ENCODE peak calls at places on chromosomes 4 and X, in seven cellular contexts. W, M, I, D, N, Y and Z are unnamed samples.

GRCh38 chr4:132593717-132594400 is 555.2 kb upstream of the PCDH10 start:
- DNase-seq in W (no peak), N (no peak), Y (no peak), I (no peak), D (no peak), M (no peak), Z (no peak)

GRCh38 chr4:169260217-169260866 is 10.4 kb downstream of the SH3RF1 start:
- DNase-seq in M (no peak), I (no peak), D (no peak), Y (no peak), W (no peak), N (no peak), Z (no peak)

GRCh38 chrX:153877571-153878261 is 8.3 kb downstream of the L1CAM start:
- DNase-seq in M (no peak), N (no peak), D (no peak), W (no peak), Y (no peak), I (no peak), Z (no peak)

GRCh38 chr4:111362891-111363290 is 740.0 kb upstream of the PITX2 start:
- DNase-seq in W (no peak), D (no peak), M (no peak), N (no peak), Y (no peak), I (no peak), Z (no peak)

GRCh38 chr4:102169345-102169744 is 175.9 kb downstream of the SLC39A8 start:
- DNase-seq in M (no peak), Y (no peak), W (no peak), N (peak), D (no peak), I (no peak), Z (no peak)

GRCh38 chr4:89307446-89308160 is at the start of gene GPRIN3:
- DNase-seq in N (peak), M (no peak), D (peak), Y (no peak), I (no peak), W (no peak), Z (no peak)

GRCh38 chrX:48813605-48814004 is 11.7 kb downstream of the HDAC6 start:
- DNase-seq in N (no peak), W (no peak), Y (no peak), M (no peak), I (no peak), D (no peak), Z (peak)

GRCh38 chr4:186190456-186191265 is 706 bp upstream of the CYP4V2 start:
- DNase-seq in M (no peak), D (peak), N (peak), W (no peak), Y (no peak), I (no peak), Z (peak)

GRCh38 chr4:112604590-112604989 is 32.1 kb downstream of the ZGRF1 start:
- DNase-seq in M (peak), W (peak), Y (peak), N (peak), D (peak), I (peak), Z (peak)

GRCh38 chr4:126794363-126794762 is 838.4 kb upstream of the INTU start:
- DNase-seq in D (no peak), Y (no peak), I (no peak), M (no peak), N (no peak), W (no peak), Z (peak)

GRCh38 chrX:123324628-123325027 is 140.6 kb downstream of the GRIA3 start:
- DNase-seq in W (no peak), D (no peak), N (no peak), M (no peak), I (no peak), Y (no peak), Z (no peak)

GRCh38 chr4:14816592-14817273 is 185.5 kb upstream of the CPEB2 start:
- DNase-seq in M (no peak), W (no peak), D (no peak), N (peak), Y (no peak), I (no peak), Z (no peak)

GRCh38 chr4:156939801-156940200 is 31.8 kb downstream of the PDGFC start:
- DNase-seq in M (no peak), D (no peak), W (no peak), I (no peak), N (no peak), Y (no peak), Z (no peak)

GRCh38 chrX:92247076-92247475 is 467.9 kb downstream of the PCDH11X start:
- DNase-seq in Y (no peak), M (no peak), W (no peak), D (no peak), N (no peak), I (no peak), Z (no peak)

GRCh38 chrX:138925330-138925729 is 213.8 kb upstream of the FGF13 start:
- DNase-seq in M (no peak), D (no peak), W (no peak), Y (no peak), I (no peak), N (no peak), Z (peak)

GRCh38 chr4:164997941-164998340 is 20.5 kb upstream of the TRIM61 start:
- DNase-seq in N (no peak), I (no peak), W (no peak), M (no peak), Y (no peak), D (no peak), Z (no peak)

GRCh38 chr4:7377223-7377865 is 57.4 kb downstream of the PSAPL1 start:
- DNase-seq in N (peak), M (no peak), D (no peak), W (no peak), I (no peak), Y (no peak), Z (no peak)

GRCh38 chr4:1248262-1249147 is at the start of gene CTBP1:
- DNase-seq in D (peak), N (peak), W (peak), M (no peak), Y (peak), I (peak), Z (peak)

GRCh38 chrX:31706456-31706855 is 634.6 kb upstream of the FTHL17 start:
- DNase-seq in Y (no peak), M (no peak), W (no peak), D (no peak), I (no peak), N (no peak), Z (no peak)

GRCh38 chrX:116185163-116185562 is 14.6 kb downstream of the AGTR2 start:
- DNase-seq in W (no peak), N (no peak), D (no peak), I (no peak), Y (no peak), M (no peak), Z (no peak)

GRCh38 chr4:138910914-138911336 is 104.7 kb upstream of the NOCT start:
- DNase-seq in D (no peak), N (peak), I (peak), W (no peak), Y (peak), M (no peak), Z (peak)

GRCh38 chrX:64338296-64338695 is 57.0 kb downstream of the MTMR8 start:
- DNase-seq in M (no peak), D (no peak), I (no peak), W (no peak), N (no peak), Y (no peak), Z (no peak)

GRCh38 chr4:17066972-17067371 is 168.5 kb upstream of the LDB2 start:
- DNase-seq in M (no peak), N (no peak), I (no peak), D (no peak), W (no peak), Y (no peak), Z (no peak)

GRCh38 chrX:39795591-39795990 is 302.2 kb downstream of the BCOR start:
- DNase-seq in W (no peak), I (no peak), D (no peak), M (no peak), N (no peak), Y (no peak), Z (no peak)

GRCh38 chr4:179398414-179398813 is 1956.2 kb upstream of the AGA start:
- DNase-seq in W (no peak), M (no peak), Y (no peak), N (no peak), I (no peak), D (no peak), Z (no peak)

GRCh38 chr4:129344058-129344457 is 248.1 kb downstream of the C4orf33 start:
- DNase-seq in I (peak), D (no peak), Y (peak), M (no peak), W (peak), N (peak), Z (peak)

GRCh38 chr4:159435561-159436023 is 332.7 kb downstream of the RAPGEF2 start:
- DNase-seq in N (no peak), M (peak), I (peak), W (no peak), Y (no peak), D (no peak), Z (no peak)

GRCh38 chr4:123603165-123603564 is 206.6 kb downstream of the SPRY1 start:
- DNase-seq in W (no peak), N (no peak), D (no peak), M (no peak), Y (no peak), I (peak), Z (no peak)

GRCh38 chr4:9979101-9979815 is 42.0 kb downstream of the SLC2A9 start:
- DNase-seq in I (no peak), M (no peak), W (no peak), D (no peak), Y (no peak), N (peak), Z (no peak)

DNA sequence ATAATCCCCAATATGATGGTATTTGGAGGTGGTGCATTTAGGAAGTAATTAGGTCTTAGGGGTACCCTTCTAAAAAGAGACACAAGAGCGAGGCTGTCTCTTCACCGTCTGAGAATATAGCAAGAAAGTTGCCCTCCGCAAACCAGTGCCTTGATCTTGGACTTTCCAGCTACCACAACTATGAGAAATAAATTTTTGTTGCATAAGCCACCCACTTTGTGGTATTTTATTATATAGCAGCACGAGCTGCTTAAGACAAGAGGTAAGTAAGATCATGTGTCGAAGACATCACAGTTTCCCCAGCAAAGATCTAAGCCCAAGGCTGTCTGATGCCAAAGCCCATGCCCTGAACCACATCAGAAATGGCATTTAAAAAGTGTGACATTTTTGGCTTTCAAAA is 9.6 kb upstream of the EXOSC9 start:
- DNase-seq in M (no peak), I (no peak), D (no peak), N (no peak), W (no peak), Y (no peak), Z (no peak)
- TF ChIP-seq SIN3A in M (no peak), I (no peak), D (no peak), N (no peak), W (no peak), Y (no peak), Z (no peak)

GRCh38 chr4:41506071-41506470 is 31.9 kb upstream of the LIMCH1 start:
- DNase-seq in M (no peak), D (no peak), N (no peak), I (no peak), Y (no peak), W (no peak), Z (no peak)

GRCh38 chr4:41507292-41507933 is 30.5 kb upstream of the LIMCH1 start:
- DNase-seq in N (no peak), M (no peak), W (no peak), Y (no peak), I (no peak), D (no peak), Z (no peak)

GRCh38 chr4:41504167-41504566 is 33.8 kb upstream of the LIMCH1 start:
- DNase-seq in W (no peak), N (no peak), M (no peak), I (no peak), D (no peak), Y (no peak), Z (no peak)

GRCh38 chr4:41509411-41510008 is 28.4 kb upstream of the LIMCH1 start:
- DNase-seq in M (no peak), N (no peak), Y (no peak), I (no peak), D (no peak), W (no peak), Z (no peak)

GRCh38 chr4:41505161-41505653 is 32.8 kb upstream of the LIMCH1 start:
- DNase-seq in N (peak), M (no peak), W (no peak), I (no peak), Y (no peak), D (no peak), Z (no peak)
- TF ChIP-seq SIN3A in N (no peak), M (no peak), W (no peak), I (no peak), Y (no peak), D (no peak), Z (no peak)

GRCh38 chr4:81666491-81666890 is 194.8 kb upstream of the RASGEF1B start:
- DNase-seq in Y (no peak), M (no peak), D (no peak), I (no peak), W (no peak), N (no peak), Z (no peak)

GRCh38 chr4:81663368-81663767 is 191.7 kb upstream of the RASGEF1B start:
- DNase-seq in N (no peak), I (no peak), M (no peak), D (no peak), Y (no peak), W (no peak), Z (no peak)

GRCh38 chr4:81665050-81665449 is 193.3 kb upstream of the RASGEF1B start:
- DNase-seq in I (no peak), D (no peak), M (no peak), N (no peak), W (no peak), Y (no peak), Z (no peak)

GRCh38 chr4:81664079-81664478 is 192.4 kb upstream of the RASGEF1B start:
- DNase-seq in M (no peak), N (no peak), Y (no peak), D (no peak), W (no peak), I (no peak), Z (no peak)
- TF ChIP-seq SIN3A in M (no peak), N (no peak), Y (no peak), D (no peak), W (no peak), I (no peak), Z (no peak)

GRCh38 chrX:103517246-103517645 is 2.0 kb downstream of the RAB40A start:
- DNase-seq in I (no peak), N (no peak), D (no peak), W (no peak), M (no peak), Y (no peak), Z (no peak)

GRCh38 chrX:103519389-103519788 is at the start of gene RAB40A:
- DNase-seq in M (no peak), Y (no peak), N (no peak), I (no peak), D (no peak), W (no peak), Z (no peak)

GRCh38 chrX:103524747-103525146 is 5.5 kb upstream of the RAB40A start:
- DNase-seq in W (no peak), I (no peak), Y (no peak), D (no peak), M (no peak), N (no peak), Z (no peak)

GRCh38 chrX:103518571-103518970 is 718 bp downstream of the RAB40A start:
- DNase-seq in Y (no peak), N (no peak), W (no peak), I (no peak), D (no peak), M (no peak), Z (no peak)

DNA sequence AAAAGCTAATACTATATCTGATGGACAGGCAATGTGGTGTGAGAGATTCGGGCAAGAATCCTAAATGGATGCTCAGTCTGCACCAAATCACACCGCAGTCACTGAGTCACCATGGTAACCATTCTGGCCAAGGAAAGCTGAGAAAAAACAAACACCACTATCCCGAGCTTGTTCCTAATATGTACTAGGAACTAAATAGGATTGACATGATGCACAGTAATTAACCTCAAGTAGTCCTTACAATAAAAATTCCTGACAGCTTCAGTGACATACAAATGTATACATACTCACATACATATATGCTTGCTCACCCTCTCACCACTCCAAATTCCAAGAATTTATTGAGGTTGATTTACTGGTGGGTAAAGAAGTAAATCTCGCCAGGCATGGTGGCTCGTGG is 1.1 kb upstream of the RAB40A start:
- DNase-seq in I (no peak), W (no peak), N (no peak), Y (no peak), D (no peak), M (no peak), Z (no peak)
- TF ChIP-seq SIN3A in I (no peak), W (no peak), N (no peak), Y (no peak), D (no peak), M (no peak), Z (no peak)